ENCODE peak calls at places on chromosomes 6 and 20, in six cellular contexts. D is H1, W is HCT116, Y is K562, A is GM12878, E is SK-N-SH. Z is an unnamed sample.

GRCh38 chr20:63636752-63637633 is 10.1 kb upstream of the GMEB2 start:
- DNase-seq in D (no peak), A (no peak), Y (no peak), W (no peak), E (no peak), Z (no peak)

GRCh38 chr6:28747083-28747630 is 176.6 kb downstream of the TRIM27 start:
- DNase-seq in Y (peak; percentile 62), W (no peak), A (no peak), E (no peak), D (no peak), Z (no peak)

GRCh38 chr6:29887330-29887818 is 55.0 kb upstream of the HLA-A start:
- DNase-seq in W (peak; percentile 8), Y (no peak), E (no peak), D (no peak), A (no peak), Z (no peak)

GRCh38 chr6:63121166-63121565 is 90.1 kb upstream of the FKBP1C start:
- DNase-seq in Y (no peak), W (no peak), D (no peak), A (no peak), E (no peak), Z (peak; percentile 19)

GRCh38 chr6:155174576-155175174 is 89.1 kb upstream of the CLDN20 start:
- DNase-seq in A (no peak), W (peak; percentile 85), D (peak; percentile 54), E (peak; percentile 83), Y (peak; percentile 83), Z (peak; percentile 82)

GRCh38 chr6:72622094-72622540 is 253 bp downstream of the KCNQ5 start:
- DNase-seq in W (no peak), E (peak; percentile 84), D (no peak), Y (peak; percentile 34), A (no peak), Z (no peak)

GRCh38 chr20:33899106-33899505 is 88.0 kb downstream of the CHMP4B start:
- DNase-seq in Y (no peak), A (no peak), E (no peak), D (no peak), W (no peak), Z (no peak)

GRCh38 chr6:161961796-161962195 is 687.9 kb upstream of the AGPAT4 start:
- DNase-seq in E (no peak), Y (no peak), A (no peak), W (no peak), D (no peak), Z (no peak)

GRCh38 chr20:44010162-44010704 is 95.6 kb downstream of the TOX2 start:
- DNase-seq in Y (peak; percentile 75), E (peak; percentile 46), D (no peak), W (no peak), A (no peak), Z (no peak)

GRCh38 chr6:43575105-43575771 is 600 bp downstream of the XPO5 start:
- DNase-seq in A (no peak), W (no peak), E (peak; percentile 68), Y (peak; percentile 66), D (no peak), Z (peak; percentile 40)

GRCh38 chr20:39338977-39339376 is 376.8 kb downstream of the DHX35 start:
- DNase-seq in A (peak; percentile 40), Y (no peak), E (no peak), W (no peak), D (no peak), Z (no peak)

GRCh38 chr20:23441850-23442313 is 2.4 kb downstream of the CSTL1 start:
- DNase-seq in D (peak; percentile 88), W (peak; percentile 69), E (peak; percentile 75), A (peak; percentile 43), Y (peak; percentile 77), Z (peak; percentile 84)

GRCh38 chr6:20402181-20403079 is 751 bp downstream of the E2F3 start:
- DNase-seq in W (peak; percentile 12), A (no peak), Y (peak; percentile 88), D (no peak), E (peak; percentile 66), Z (peak; percentile 67)

GRCh38 chr20:53961527-53961926 is 108.9 kb downstream of the BCAS1 start:
- DNase-seq in W (no peak), E (no peak), A (no peak), D (no peak), Y (no peak), Z (no peak)

GRCh38 chr20:63455568-63455859 is 16.9 kb downstream of the KCNQ2 start:
- DNase-seq in E (no peak), Y (no peak), W (no peak), A (no peak), D (no peak), Z (no peak)

GRCh38 chr6:130037207-130037811 is 18.9 kb downstream of the L3MBTL3 start:
- DNase-seq in W (no peak), A (no peak), Y (peak; percentile 19), E (peak; percentile 4), D (no peak), Z (no peak)

GRCh38 chr20:45822863-45823262 is 4.2 kb downstream of the TNNC2 start:
- DNase-seq in E (no peak), A (no peak), D (no peak), Y (no peak), W (no peak), Z (no peak)

GRCh38 chr20:36097331-36097730 is 57.2 kb upstream of the EPB41L1 start:
- DNase-seq in E (no peak), W (no peak), A (no peak), Y (no peak), D (no peak), Z (no peak)

GRCh38 chr6:1088441-1089001 is 223.4 kb upstream of the FOXQ1 start:
- DNase-seq in Y (no peak), E (no peak), A (no peak), W (no peak), D (no peak), Z (no peak)

GRCh38 chr6:164166515-164166914 is 752.0 kb downstream of the QKI start:
- DNase-seq in W (no peak), A (no peak), D (no peak), E (no peak), Y (no peak), Z (no peak)

GRCh38 chr6:42007753-42008528 is 42.4 kb upstream of the TAF8 start:
- DNase-seq in D (no peak), Y (no peak), E (no peak), W (no peak), A (no peak), Z (no peak)

DNA sequence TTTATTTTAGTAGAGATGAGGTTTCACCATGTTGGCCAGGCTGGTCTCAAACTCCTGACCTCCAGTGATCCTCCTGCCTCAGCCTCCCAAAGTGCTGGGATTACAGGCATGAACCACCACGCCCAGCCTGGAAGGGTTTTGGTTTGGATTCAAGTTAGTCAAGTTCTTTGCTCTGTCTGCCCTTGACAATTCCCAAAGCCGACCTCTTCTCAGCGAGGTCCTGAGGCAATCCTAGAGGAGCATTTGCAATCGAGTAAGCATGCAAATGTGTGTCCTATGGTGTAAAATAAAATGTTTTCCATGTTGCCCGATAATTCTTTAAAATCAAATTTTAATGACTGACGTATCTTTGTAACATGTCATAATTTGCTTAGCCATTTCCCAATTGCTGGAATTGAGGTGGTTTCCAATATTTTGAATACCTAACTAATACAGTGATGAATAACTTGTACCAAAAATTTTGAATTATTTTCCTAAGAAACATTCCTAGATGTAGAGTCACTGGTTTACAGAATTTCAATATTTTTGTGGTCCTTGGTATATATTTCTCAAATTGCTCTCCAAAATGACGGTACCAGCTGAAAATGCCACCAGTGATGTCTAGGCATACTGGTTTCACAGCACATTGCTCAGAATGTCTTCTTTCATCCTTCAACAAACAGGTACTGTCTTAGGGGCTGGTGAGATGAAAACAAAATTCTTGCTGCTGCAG is 38.7 kb downstream of the GTF2H5 start:
- DNase-seq in E (no peak), A (no peak), D (no peak), W (no peak), Y (no peak), Z (no peak)
- H3K4me2 ChIP-seq in E (peak overlapping the region; percentile 40), A (peak overlapping the region; percentile 67), D (no peak overlapping the region), W (no peak overlapping the region), Y (no peak overlapping the region), Z (peak overlapping the region; percentile 15)

GRCh38 chr6:24391756-24392405 is 10.9 kb upstream of the MRS2 start:
- DNase-seq in E (no peak), A (peak; percentile 65), W (no peak), D (no peak), Y (no peak), Z (no peak)

GRCh38 chr6:24385536-24386269 is 17.0 kb upstream of the MRS2 start:
- DNase-seq in A (no peak), Y (no peak), W (no peak), D (no peak), E (no peak), Z (peak; percentile 98)

GRCh38 chr6:24391208-24391607 is 11.5 kb upstream of the MRS2 start:
- DNase-seq in D (no peak), E (peak; percentile 49), W (no peak), A (no peak), Y (no peak), Z (no peak)

GRCh38 chr6:24382220-24382540 is 20.6 kb upstream of the MRS2 start:
- DNase-seq in Y (no peak), A (no peak), E (no peak), W (no peak), D (no peak), Z (no peak)

DNA sequence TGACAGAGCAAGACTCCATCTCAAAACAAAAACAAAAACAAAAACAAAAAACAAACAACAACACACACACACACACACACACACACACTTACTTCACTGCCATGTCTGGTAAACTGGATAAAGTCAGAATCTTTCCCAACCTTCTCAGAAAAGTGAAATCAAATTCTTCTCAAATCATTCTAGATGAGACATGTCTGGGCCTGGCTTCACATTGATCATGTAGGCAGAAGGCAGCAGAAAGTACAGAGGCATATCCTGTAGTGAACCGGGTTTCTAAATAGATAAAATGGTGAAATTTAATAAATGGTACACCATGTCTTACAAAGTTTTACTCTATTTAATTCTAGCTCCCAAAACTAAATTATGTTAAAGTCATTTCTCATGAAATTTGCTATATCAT is 14.9 kb upstream of the MRS2 start:
- DNase-seq in E (no peak), D (no peak), A (no peak), Y (no peak), W (no peak), Z (no peak)
- TF ChIP-seq SIN3A in E (no peak), D (no peak), A (no peak), Y (no peak), W (no peak), Z (no peak)

DNA sequence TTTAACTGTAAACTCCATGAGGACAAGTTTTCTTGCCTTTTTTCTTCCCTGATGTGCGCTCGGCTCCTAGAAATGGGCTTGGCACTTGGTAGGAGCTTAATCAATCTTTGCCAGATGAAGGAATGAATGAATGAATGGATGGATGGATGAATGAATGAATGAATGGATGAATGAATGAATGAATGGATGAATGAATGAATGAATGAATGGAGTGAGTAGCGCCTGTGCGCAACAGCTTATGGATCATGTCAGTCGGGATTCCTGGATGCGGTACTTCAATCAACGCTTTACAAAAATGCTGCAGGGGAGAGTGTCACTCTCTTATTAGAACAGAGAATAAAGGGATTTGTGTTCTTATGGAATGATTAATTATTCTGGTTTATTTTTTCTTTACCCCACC is 267.3 kb downstream of the TFAP2C start:
- DNase-seq in E (no peak), W (no peak), Y (no peak), D (no peak), A (no peak), Z (no peak)
- H3K4me2 ChIP-seq in E (no peak overlapping the region), W (no peak overlapping the region), Y (no peak overlapping the region), D (no peak overlapping the region), A (no peak overlapping the region), Z (no peak overlapping the region)

DNA sequence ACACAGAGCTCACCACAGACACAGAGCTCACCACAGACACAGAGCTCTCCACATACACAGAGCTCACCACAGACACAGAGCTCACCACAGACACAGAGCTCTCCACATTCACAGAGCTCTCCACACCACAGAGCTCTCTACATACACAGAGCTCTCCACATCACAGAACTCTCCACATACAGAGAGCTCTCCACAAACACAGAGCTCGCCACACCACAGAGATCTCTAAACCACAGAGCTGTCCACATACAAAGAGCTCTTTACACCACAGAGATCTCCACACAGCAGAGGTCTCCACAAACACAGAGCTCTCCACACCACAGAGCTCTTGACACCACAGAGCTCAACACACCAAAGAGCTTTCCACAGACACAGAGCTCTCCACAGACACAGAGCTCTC is 55.8 kb downstream of the ERMARD start:
- DNase-seq in E (no peak), Y (no peak), D (no peak), A (no peak), W (no peak), Z (no peak)
- TF ChIP-seq SIN3A in E (no peak), Y (no peak), D (no peak), A (no peak), W (no peak), Z (no peak)